ENCODE peak calls at places on chromosomes 5 and 9, in seven cellular contexts. F is PC-9; Z is CD8-positive, alpha-beta T cell; Y is stomach; V is CD8-positive, alpha-beta memory T cell; E is heart right ventricle; J is thyroid gland. C is an unnamed sample.

GRCh38 chr9:127927457-127928231 is 2.9 kb downstream of the PIP5KL1 start:
- DNase-seq in Y (peak), V (peak), Z (peak), F (peak), J (no peak), E (no peak), C (no peak)

GRCh38 chr5:126984632-126985031 is 45.7 kb downstream of the MARCHF3 start:
- DNase-seq in V (no peak), F (no peak), Z (no peak), E (no peak), Y (no peak), J (no peak), C (no peak)

GRCh38 chr5:38576442-38576841 is 20.0 kb upstream of the LIFR start:
- DNase-seq in J (peak), Z (no peak), V (no peak), F (no peak), E (no peak), Y (peak), C (no peak)

GRCh38 chr5:64680289-64680688 is 10.0 kb upstream of the SHISAL2B start:
- DNase-seq in V (no peak), Y (no peak), E (no peak), Z (no peak), J (no peak), F (no peak), C (no peak)

GRCh38 chr9:135605238-135605781 is 34.0 kb downstream of the GLT6D1 start:
- DNase-seq in E (no peak), F (no peak), V (no peak), Z (no peak), Y (peak), J (peak), C (no peak)

GRCh38 chr9:35909687-35910612 is 660 bp downstream of the SPAAR start:
- DNase-seq in Z (no peak), E (peak), V (no peak), Y (no peak), F (no peak), J (no peak), C (no peak)

GRCh38 chr5:175654807-175655206 is 3.1 kb upstream of the HRH2 start:
- DNase-seq in V (no peak), F (no peak), Y (no peak), E (no peak), Z (no peak), J (peak), C (no peak)

GRCh38 chr5:96691503-96692303 is 29.5 kb downstream of the CAST start:
- DNase-seq in J (no peak), Z (no peak), V (no peak), E (no peak), F (no peak), Y (no peak), C (no peak)

GRCh38 chr9:1366300-1366699 is 316.1 kb downstream of the DMRT2 start:
- DNase-seq in E (no peak), F (no peak), J (no peak), Y (no peak), Z (no peak), V (no peak), C (no peak)

GRCh38 chr5:102600964-102601363 is 102.2 kb upstream of the SLCO6A1 start:
- DNase-seq in Z (no peak), V (no peak), Y (no peak), E (no peak), F (no peak), J (no peak), C (no peak)

GRCh38 chr5:180618487-180618829 is 27.2 kb upstream of the SCGB3A1 start:
- DNase-seq in J (no peak), Y (no peak), E (no peak), F (no peak), V (no peak), Z (no peak), C (no peak)

GRCh38 chr9:96486351-96487029 is 36.5 kb downstream of the HABP4 start:
- DNase-seq in Y (peak), F (peak), E (peak), Z (no peak), J (peak), V (no peak), C (no peak)

GRCh38 chr5:72885824-72886223 is 69.4 kb downstream of the TNPO1 start:
- DNase-seq in V (no peak), J (no peak), Y (no peak), F (no peak), Z (no peak), E (no peak), C (no peak)

GRCh38 chr9:90645721-90646120 is 3.1 kb upstream of the DIRAS2 start:
- DNase-seq in E (no peak), V (no peak), Y (no peak), Z (no peak), J (no peak), F (no peak), C (no peak)

GRCh38 chr9:128972956-128973355 is 25.5 kb downstream of the NUP188 start:
- DNase-seq in E (no peak), V (no peak), Y (peak), J (no peak), F (peak), Z (no peak), C (no peak)

GRCh38 chr9:5949103-5949699 is 58.5 kb downstream of the MLANA start:
- DNase-seq in J (no peak), Y (no peak), Z (no peak), F (peak), E (no peak), V (peak), C (no peak)

GRCh38 chr9:132798817-132799790 is 79.0 kb downstream of the AK8 start:
- DNase-seq in Y (peak), E (no peak), V (no peak), F (peak), Z (no peak), J (no peak), C (no peak)

GRCh38 chr5:159448-160172 is 31.7 kb upstream of the LRRC14B start:
- DNase-seq in V (no peak), E (no peak), J (no peak), F (no peak), Z (no peak), Y (peak), C (no peak)

GRCh38 chr5:86977185-86977584 is 290.5 kb upstream of the RASA1 start:
- DNase-seq in E (no peak), J (no peak), Z (no peak), Y (no peak), F (no peak), V (no peak), C (no peak)
- H3K27ac ChIP-seq in E (peak), J (no peak), Z (no peak), Y (no peak), F (no peak), V (no peak), C (no peak)

GRCh38 chr9:75105019-75105540 is 16.8 kb downstream of the OSTF1 start:
- DNase-seq in J (no peak), Z (no peak), V (no peak), F (no peak), E (no peak), Y (no peak), C (no peak)

GRCh38 chr9:75104607-75105006 is 16.3 kb downstream of the OSTF1 start:
- DNase-seq in Z (no peak), F (no peak), J (no peak), E (no peak), V (no peak), Y (no peak), C (no peak)

GRCh38 chr9:75108571-75108970 is 20.3 kb downstream of the OSTF1 start:
- DNase-seq in Y (peak), Z (no peak), E (peak), F (peak), V (no peak), J (no peak), C (no peak)

GRCh38 chr9:75105841-75106240 is 17.5 kb downstream of the OSTF1 start:
- DNase-seq in F (no peak), J (no peak), Y (no peak), Z (no peak), V (no peak), E (no peak), C (no peak)

GRCh38 chr9:75106856-75107255 is 18.5 kb downstream of the OSTF1 start:
- DNase-seq in V (no peak), Z (no peak), Y (no peak), E (no peak), J (no peak), F (no peak), C (no peak)
- H3K27ac ChIP-seq in V (no peak), Z (no peak), Y (peak), E (no peak), J (no peak), F (no peak), C (no peak)

DNA sequence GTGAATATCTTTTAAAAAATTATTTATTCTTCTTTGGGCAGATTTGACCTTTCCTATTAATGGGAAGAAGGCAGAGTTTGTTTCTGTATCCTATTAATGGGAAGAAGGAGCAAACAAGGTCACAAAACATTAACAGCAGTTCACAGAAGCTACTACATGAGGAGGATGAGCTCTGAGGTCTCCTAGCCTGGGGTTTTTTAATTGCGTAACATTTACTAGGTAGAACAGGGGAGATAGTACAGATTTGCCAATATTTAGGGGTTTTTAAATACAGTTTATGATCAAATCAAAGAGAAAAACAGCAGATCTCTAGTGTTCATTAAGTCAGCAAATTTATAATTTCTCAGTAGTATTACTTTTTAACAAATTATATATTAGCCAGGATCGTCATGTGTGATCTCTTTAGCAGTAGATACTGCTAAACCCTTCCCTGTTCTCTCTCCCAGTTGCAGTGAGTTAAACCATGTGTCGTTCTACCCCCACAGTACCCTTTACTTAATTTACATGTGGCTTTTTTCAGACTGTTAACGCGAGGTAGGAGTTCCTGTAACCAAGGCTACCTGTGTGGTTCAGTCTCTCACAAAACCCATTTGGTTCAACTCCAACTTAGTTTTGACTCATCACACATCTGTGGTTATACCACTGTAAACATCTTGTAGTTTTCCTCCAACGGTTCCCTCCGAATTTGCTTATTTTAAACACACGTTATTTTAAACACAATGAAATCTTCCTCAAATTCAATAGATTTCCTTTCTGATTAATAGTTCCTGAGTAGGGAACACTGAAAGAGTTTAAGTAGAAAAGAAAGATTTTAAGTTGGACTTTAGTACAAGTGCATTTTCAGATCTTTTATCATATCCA is 13.3 kb downstream of the SLC25A46 start:
- DNase-seq in F (no peak), Z (peak), E (no peak), V (peak), J (no peak), Y (no peak), C (no peak)
- H3K27ac ChIP-seq in F (no peak), Z (no peak), E (no peak), V (no peak), J (no peak), Y (no peak), C (no peak)

DNA sequence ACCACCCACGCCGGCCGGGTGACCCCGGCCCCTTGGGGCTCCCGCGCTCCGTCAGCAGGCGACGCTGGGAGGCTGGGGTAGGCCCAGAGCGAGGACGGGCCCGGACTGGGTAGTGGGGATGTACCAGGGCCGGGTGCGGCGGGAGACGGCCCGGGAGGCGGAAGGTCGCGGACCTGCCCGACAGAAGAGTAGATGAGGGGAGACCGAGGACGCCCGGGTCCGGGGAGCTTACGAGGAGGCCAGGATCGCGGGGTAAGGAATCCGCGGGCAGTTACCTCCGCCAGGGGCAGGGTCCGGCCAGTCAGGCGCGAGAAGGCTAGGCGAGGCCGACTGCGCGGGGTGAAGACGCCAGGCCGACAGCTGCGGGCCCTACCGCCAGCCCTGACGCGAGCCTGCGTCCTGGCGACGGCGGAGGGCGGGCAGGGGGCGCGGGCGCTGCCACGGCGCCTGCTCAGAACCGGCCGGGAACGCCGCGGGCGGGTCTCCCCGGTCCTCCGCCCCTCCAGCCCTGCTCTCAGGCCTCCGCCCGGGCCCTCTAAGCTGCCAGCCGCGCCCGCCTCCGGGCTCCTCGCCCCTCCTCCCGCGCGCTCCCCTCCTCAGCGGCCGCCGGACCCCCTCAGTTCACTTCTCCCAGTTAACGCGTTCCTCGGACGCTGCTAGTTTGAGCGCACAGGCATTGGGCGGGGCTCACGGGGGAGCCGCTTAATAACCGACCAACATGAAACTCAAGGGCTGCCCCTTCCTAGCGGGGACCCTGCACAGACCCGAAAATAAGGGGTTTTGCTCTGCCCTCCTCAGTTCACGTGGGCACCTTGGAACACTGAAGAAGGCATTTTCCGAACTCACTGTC is at the start of gene CPLANE1:
- DNase-seq in Z (peak), F (peak), V (peak), Y (peak), E (peak), J (peak), C (peak)
- H3K27ac ChIP-seq in Z (peak), F (no peak), V (peak), Y (peak), E (peak), J (peak), C (peak)

DNA sequence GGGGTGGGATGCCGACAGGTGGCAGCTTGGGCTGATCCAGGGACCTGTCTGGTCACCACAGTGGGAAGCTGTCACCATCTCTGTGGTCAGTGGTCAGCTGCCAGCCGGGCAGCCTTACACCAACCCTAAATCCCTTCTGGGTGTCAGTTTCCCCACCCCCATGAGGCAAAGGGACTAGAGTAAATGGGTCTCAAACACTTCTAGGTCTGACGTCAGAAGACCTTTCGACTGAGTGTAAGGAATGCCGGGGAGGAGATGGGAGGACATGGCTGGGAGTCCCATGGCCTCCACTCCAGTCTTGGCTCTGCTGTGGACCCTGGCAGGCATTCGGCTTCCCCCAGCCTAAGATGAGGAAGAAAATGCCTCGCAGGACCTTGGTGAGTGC is 40.3 kb upstream of the SLC25A51 start:
- DNase-seq in F (no peak), Y (no peak), Z (no peak), V (no peak), E (no peak), J (no peak), C (no peak)
- H3K27ac ChIP-seq in F (peak), Y (peak), Z (no peak), V (no peak), E (no peak), J (peak), C (no peak)